ENCODE peak calls at places on chromosomes 6 and 20, in five cellular contexts. R is D341Med; F is hypothalamus; M is prostate gland; Q is stimulated activated CD8-positive, alpha-beta memory T cell treated with anti-CD3 and anti-CD28 coated beads, Interleukin-7, amount 100 ng/mL, for 48 hours. T is an unnamed sample.
A peak's percentile ranks its signal among the peaks of the same experiment; 100 is the strongest.

GRCh38 chr6:153839992-153840603 is 198.9 kb upstream of the OPRM1 start:
- DNase-seq in R (no peak), F (no peak), M (no peak), Q (no peak), T (no peak)

GRCh38 chr20:10591956-10592521 is 81.8 kb downstream of the JAG1 start:
- DNase-seq in R (no peak), F (no peak), M (no peak), Q (no peak), T (no peak)

GRCh38 chr20:24151621-24152020 is 163.0 kb upstream of the GGTLC1 start:
- DNase-seq in R (no peak), F (no peak), M (no peak), Q (no peak), T (no peak)

GRCh38 chr6:28758046-28758817 is 165.6 kb downstream of the TRIM27 start:
- DNase-seq in R (peak; percentile 46), F (no peak), M (no peak), Q (no peak), T (no peak)

GRCh38 chr6:392441-393390 is 1.2 kb downstream of the IRF4 start:
- DNase-seq in R (peak; percentile 65), F (no peak), M (no peak), Q (no peak), T (no peak)

GRCh38 chr6:99592900-99593299 is 13.7 kb upstream of the PRDM13 start:
- DNase-seq in R (no peak), F (no peak), M (no peak), Q (no peak), T (no peak)

GRCh38 chr6:132978685-132979084 is 164.3 kb downstream of the RPS12 start:
- DNase-seq in R (no peak), F (no peak), M (no peak), Q (no peak), T (no peak)

GRCh38 chr6:159221486-159222170 is 52.4 kb downstream of the FNDC1 start:
- DNase-seq in R (no peak), F (no peak), M (no peak), Q (no peak), T (no peak)

GRCh38 chr6:47700051-47700450 is 1.7 kb downstream of the ADGRF4 start:
- DNase-seq in R (no peak), F (no peak), M (peak; percentile 60), Q (no peak), T (no peak)

GRCh38 chr6:22112490-22112889 is 184.3 kb downstream of the PRL start:
- DNase-seq in R (no peak), F (no peak), M (no peak), Q (no peak), T (no peak)

GRCh38 chr6:137307163-137307851 is 88.1 kb upstream of the IFNGR1 start:
- DNase-seq in R (no peak), F (no peak), M (no peak), Q (no peak), T (no peak)

GRCh38 chr6:157943249-157943963 is 38.3 kb upstream of the SYNJ2 start:
- DNase-seq in R (no peak), F (no peak), M (no peak), Q (no peak), T (no peak)

GRCh38 chr6:107493158-107494057 is 3.5 kb downstream of the SOBP start:
- DNase-seq in R (peak; percentile 48), F (no peak), M (peak; percentile 16), Q (no peak), T (no peak)

GRCh38 chr20:22341508-22341907 is 242.9 kb downstream of the FOXA2 start:
- DNase-seq in R (no peak), F (no peak), M (no peak), Q (no peak), T (no peak)

GRCh38 chr20:47785900-47786762 is 850 bp upstream of the SULF2 start:
- DNase-seq in R (peak; percentile 59), F (peak; percentile 67), M (peak; percentile 68), Q (no peak), T (no peak)

GRCh38 chr6:52840763-52841585 is at the start of gene GSTA5:
- DNase-seq in R (no peak), F (no peak), M (peak; percentile 12), Q (no peak), T (no peak)

GRCh38 chr6:50936277-50936681 is 117.6 kb downstream of the TFAP2B start:
- DNase-seq in R (no peak), F (no peak), M (no peak), Q (no peak), T (no peak)

GRCh38 chr6:112153926-112154621 is 66.7 kb downstream of the FAM229B start:
- DNase-seq in R (no peak), F (no peak), M (no peak), Q (no peak), T (no peak)

GRCh38 chr20:35579196-35579595 is 36.4 kb upstream of the SPAG4 start:
- DNase-seq in R (no peak), F (no peak), M (no peak), Q (no peak), T (no peak)

GRCh38 chr6:112842338-112842700 is 495.2 kb downstream of the RFPL4B start:
- DNase-seq in R (no peak), F (no peak), M (no peak), Q (no peak), T (no peak)

GRCh38 chr6:13496508-13497180 is 9.2 kb upstream of the GFOD1 start:
- DNase-seq in R (no peak), F (no peak), M (no peak), Q (no peak), T (no peak)